ENCODE peak calls at places on chromosomes 11 and 22, in nine cellular contexts. R is neuronal stem cell, N is H1, Q is mammary epithelial cell, V is GM23248, I is fibroblast of lung, A is MM.1S, H is IMR-90, L is trophoblast cell. C is an unnamed sample.

GRCh38 chr11:82854242-82854641 is 46.0 kb downstream of the PRCP start:
- DNase-seq in R (no peak), N (no peak), Q (no peak), V (peak; percentile 34), I (no peak), A (no peak), H (peak; percentile 13), L (no peak), C (no peak)

GRCh38 chr22:21450320-21450831 is 16.8 kb upstream of the TMEM191C start:
- DNase-seq in R (no peak), N (no peak), Q (no peak), V (no peak), I (no peak), A (no peak), H (no peak), L (no peak), C (no peak)

GRCh38 chr22:22450343-22450839 is 58.2 kb downstream of the ZNF280B start:
- DNase-seq in R (no peak), N (no peak), Q (no peak), V (no peak), I (no peak), A (peak; percentile 61), H (no peak), L (peak; percentile 14), C (no peak)

GRCh38 chr11:113505541-113506375 is 30.6 kb upstream of the DRD2 start:
- DNase-seq in R (no peak), N (no peak), Q (peak; percentile 99), V (peak; percentile 96), I (no peak), A (no peak), H (peak; percentile 36), L (peak; percentile 17), C (no peak)

GRCh38 chr22:50696251-50696798 is 23.7 kb downstream of the SHANK3 start:
- DNase-seq in R (no peak), N (no peak), Q (peak; percentile 21), V (no peak), I (no peak), A (no peak), H (no peak), L (peak; percentile 15), C (no peak)

GRCh38 chr11:113045146-113045545 is 83.9 kb downstream of the NCAM1 start:
- DNase-seq in R (no peak), N (no peak), Q (no peak), V (no peak), I (no peak), A (no peak), H (no peak), L (no peak), C (no peak)

GRCh38 chr11:10322830-10323792 is 18.2 kb downstream of the ADM start:
- DNase-seq in R (no peak), N (no peak), Q (peak; percentile 84), V (peak; percentile 94), I (peak; percentile 94), A (peak; percentile 71), H (peak; percentile 93), L (peak; percentile 98), C (no peak)

GRCh38 chr11:25052844-25053243 is 556.0 kb downstream of the LUZP2 start:
- DNase-seq in R (no peak), N (no peak), Q (no peak), V (no peak), I (no peak), A (no peak), H (no peak), L (no peak), C (no peak)

GRCh38 chr11:35689081-35689996 is 26.8 kb downstream of the TRIM44 start:
- DNase-seq in R (no peak), N (no peak), Q (no peak), V (no peak), I (peak; percentile 12), A (no peak), H (no peak), L (peak; percentile 30), C (no peak)

GRCh38 chr11:116840224-116840745 is 2.9 kb upstream of the APOA1 start:
- DNase-seq in R (no peak), N (no peak), Q (no peak), V (peak; percentile 53), I (peak; percentile 66), A (no peak), H (peak; percentile 36), L (no peak), C (no peak)

GRCh38 chr22:44181033-44181911 is 547 bp downstream of the PARVG start:
- DNase-seq in R (no peak), N (no peak), Q (no peak), V (no peak), I (no peak), A (peak; percentile 27), H (no peak), L (peak; percentile 16), C (no peak)

GRCh38 chr22:45268958-45269844 is 15.5 kb upstream of the UPK3A start:
- DNase-seq in R (peak; percentile 89), N (no peak), Q (peak; percentile 43), V (peak; percentile 85), I (peak; percentile 72), A (peak; percentile 79), H (peak; percentile 53), L (peak; percentile 86), C (no peak)

GRCh38 chr22:45270095-45271020 is 14.4 kb upstream of the UPK3A start:
- DNase-seq in R (no peak), N (no peak), Q (no peak), V (no peak), I (no peak), A (no peak), H (no peak), L (no peak), C (no peak)

GRCh38 chr22:45271667-45272188 is 13.0 kb upstream of the UPK3A start:
- DNase-seq in R (no peak), N (no peak), Q (no peak), V (peak; percentile 37), I (peak; percentile 67), A (no peak), H (no peak), L (no peak), C (no peak)

GRCh38 chr22:45273452-45274075 is 11.2 kb upstream of the UPK3A start:
- DNase-seq in R (no peak), N (no peak), Q (no peak), V (no peak), I (no peak), A (no peak), H (no peak), L (peak; percentile 68), C (no peak)

GRCh38 chr22:45272498-45272897 is 12.3 kb upstream of the UPK3A start:
- DNase-seq in R (no peak), N (no peak), Q (no peak), V (no peak), I (no peak), A (no peak), H (no peak), L (no peak), C (no peak)
- H3K27ac ChIP-seq in R (no peak overlapping the region), N (no peak overlapping the region), Q (no peak overlapping the region), V (no peak overlapping the region), I (no peak overlapping the region), A (no peak overlapping the region), H (no peak overlapping the region), L (no peak overlapping the region), C (no peak overlapping the region)

GRCh38 chr11:64843971-64844329 is 503 bp downstream of the CDC42BPG start:
- DNase-seq in R (no peak), N (no peak), Q (peak; percentile 43), V (no peak), I (no peak), A (no peak), H (no peak), L (peak; percentile 25), C (no peak)
- H3K9ac ChIP-seq in R (peak overlapping the region; percentile 30), N (no peak overlapping the region), Q (peak overlapping the region; percentile 67), V (no peak overlapping the region), I (no peak overlapping the region), A (peak overlapping the region; percentile 60), H (no peak overlapping the region), L (peak overlapping the region; percentile 53), C (peak overlapping the region; percentile 82)

GRCh38 chr11:20715464-20715863 is 46.1 kb downstream of the NELL1 start:
- DNase-seq in R (no peak), N (no peak), Q (no peak), V (no peak), I (no peak), A (no peak), H (no peak), L (no peak), C (no peak)
- H3K4me2 ChIP-seq in R (no peak overlapping the region), N (no peak overlapping the region), Q (no peak overlapping the region), V (no peak overlapping the region), I (no peak overlapping the region), A (no peak overlapping the region), H (no peak overlapping the region), L (no peak overlapping the region), C (no peak overlapping the region)

DNA sequence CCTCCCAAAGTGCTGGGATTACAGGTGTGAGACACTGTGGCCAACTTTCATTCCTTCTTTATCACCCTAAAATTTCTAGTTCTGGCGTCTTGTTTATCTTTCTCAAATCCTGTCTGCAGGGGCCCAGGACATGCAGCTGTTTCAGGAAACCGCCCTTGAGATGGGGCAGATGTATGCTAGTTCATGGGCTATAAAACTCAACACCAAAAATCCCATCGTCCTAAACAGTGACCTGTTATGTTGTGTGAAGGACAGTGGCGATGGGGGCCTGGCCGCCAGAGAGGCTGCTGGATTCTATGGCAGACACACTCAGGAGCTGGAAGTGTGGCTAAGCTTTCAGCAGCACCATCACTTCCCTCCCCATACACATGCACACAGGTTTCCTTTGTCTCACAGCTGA is 36.6 kb downstream of the MARK2 start:
- DNase-seq in R (no peak), N (no peak), Q (no peak), V (no peak), I (no peak), A (no peak), H (no peak), L (no peak), C (no peak)
- H3K27ac ChIP-seq in R (no peak overlapping the region), N (no peak overlapping the region), Q (no peak overlapping the region), V (no peak overlapping the region), I (no peak overlapping the region), A (no peak overlapping the region), H (no peak overlapping the region), L (no peak overlapping the region), C (no peak overlapping the region)

GRCh38 chr11:119319702-119320592 is 3.0 kb upstream of the MCAM start:
- DNase-seq in R (no peak), N (no peak), Q (no peak), V (no peak), I (no peak), A (no peak), H (no peak), L (no peak), C (no peak)
- H3K9ac ChIP-seq in R (peak overlapping the region; percentile 79), N (no peak overlapping the region), Q (no peak overlapping the region), V (peak overlapping the region; percentile 83), I (peak overlapping the region; percentile 57), A (no peak overlapping the region), H (peak overlapping the region; percentile 79), L (no peak overlapping the region), C (no peak overlapping the region)

DNA sequence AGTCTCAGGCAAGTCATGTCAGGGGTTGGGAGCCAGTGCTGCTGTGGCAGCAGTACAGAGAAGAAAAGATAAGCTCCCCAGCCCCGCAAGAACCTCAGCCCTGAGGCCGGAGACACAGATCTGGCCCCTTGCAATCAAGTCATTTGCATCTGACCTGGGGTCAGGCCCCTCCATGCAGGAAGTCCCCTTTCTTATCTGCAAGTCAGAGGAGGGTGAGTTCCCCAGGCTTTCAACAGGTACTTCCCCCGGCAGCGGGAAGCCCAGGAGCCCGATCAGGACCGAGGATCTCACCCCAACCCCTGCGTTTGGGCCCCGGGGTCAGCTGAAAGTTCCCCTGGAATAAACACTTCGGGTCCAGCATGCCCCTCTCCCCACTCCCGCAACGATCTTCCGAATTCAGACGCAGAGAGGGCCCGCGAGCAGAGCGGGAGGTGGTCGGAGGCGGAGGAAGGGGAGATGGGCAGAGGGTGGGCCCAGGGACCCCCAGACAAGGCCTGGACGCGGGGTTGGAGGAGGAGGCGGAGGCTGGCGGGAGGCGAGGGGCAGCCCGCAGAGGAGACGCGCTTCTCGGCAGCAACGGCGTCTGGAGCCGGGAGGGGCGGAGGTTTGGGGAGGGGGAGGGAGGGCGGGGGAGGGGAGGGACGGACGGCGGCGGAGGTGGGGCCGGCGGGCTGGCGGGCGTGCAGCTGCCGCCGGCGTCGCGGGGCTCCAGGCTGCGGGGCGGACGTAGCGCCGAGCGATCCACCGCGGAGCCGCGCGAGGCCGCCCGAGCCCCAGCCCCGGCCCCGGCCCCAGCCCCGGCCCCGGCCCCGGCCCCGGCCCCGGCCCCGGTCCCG is at the start of gene TSPAN18:
- DNase-seq in R (peak; percentile 72), N (peak; percentile 58), Q (no peak), V (peak; percentile 32), I (no peak), A (peak; percentile 64), H (no peak), L (no peak), C (no peak)
- H3K4me2 ChIP-seq in R (peak within 1 kb of the TSS; percentile 82), N (peak within 1 kb of the TSS; percentile 95), Q (peak within 1 kb of the TSS; percentile 98), V (peak within 1 kb of the TSS; percentile 71), I (peak within 1 kb of the TSS; percentile 70), A (peak within 1 kb of the TSS; percentile 98), H (peak within 1 kb of the TSS; percentile 80), L (peak within 1 kb of the TSS; percentile 93), C (peak within 1 kb of the TSS; percentile 69)